ENCODE peak calls at places on chromosomes 6 and 20, in ten cellular contexts. K is AG04450, X is left ventricle myocardium inferior, V is heart left ventricle, I is H7, L is IMR-90, D is stomach, P is mammary epithelial cell, W is ovary, Q is GM23248. C is an unnamed sample. For H3K27me3, the result is how much of the 10 kb centered on the place peaks cover.

GRCh38 chr6:134600671-134601070 is 282.8 kb upstream of the SGK1 start:
- DNase-seq in K (no peak), X (no peak), V (no peak), I (no peak), L (no peak), D (no peak), P (no peak), W (no peak), Q (no peak), C (no peak)

GRCh38 chr20:40771308-40771610 is 82.2 kb upstream of the MAFB start:
- DNase-seq in K (no peak), X (no peak), V (no peak), I (no peak), L (no peak), D (no peak), P (no peak), W (no peak), Q (no peak), C (no peak)

GRCh38 chr6:2102316-2102883 is 143.0 kb downstream of the GMDS start:
- DNase-seq in K (no peak), X (no peak), V (no peak), I (no peak), L (peak), D (no peak), P (peak), W (no peak), Q (no peak), C (no peak)

GRCh38 chr6:77461796-77462195 is 1.5 kb downstream of the HTR1B start:
- DNase-seq in K (no peak), X (no peak), V (no peak), I (no peak), L (no peak), D (no peak), P (no peak), W (no peak), Q (no peak), C (no peak)

GRCh38 chr6:167711784-167712183 is 114.9 kb upstream of the AFDN start:
- DNase-seq in K (no peak), X (no peak), V (no peak), I (no peak), L (no peak), D (no peak), P (no peak), W (no peak), Q (no peak), C (no peak)

GRCh38 chr6:6916598-6916997 is 191.2 kb upstream of the RREB1 start:
- DNase-seq in K (no peak), X (no peak), V (no peak), I (no peak), L (no peak), D (no peak), P (no peak), W (no peak), Q (peak), C (peak)

GRCh38 chr20:1994627-1995026 is 769 bp upstream of the PDYN start:
- DNase-seq in K (no peak), X (no peak), V (no peak), I (no peak), L (no peak), D (no peak), P (no peak), W (no peak), Q (peak), C (no peak)

GRCh38 chr6:161094904-161095440 is 103.4 kb downstream of the MAP3K4 start:
- DNase-seq in K (no peak), X (no peak), V (no peak), I (no peak), L (no peak), D (no peak), P (peak), W (no peak), Q (peak), C (no peak)

GRCh38 chr20:37457928-37458327 is 63.1 kb upstream of the NNAT start:
- DNase-seq in K (no peak), X (no peak), V (no peak), I (no peak), L (no peak), D (no peak), P (no peak), W (no peak), Q (no peak), C (no peak)

GRCh38 chr20:43460830-43461200 is 3.1 kb downstream of the SRSF6 start:
- DNase-seq in K (no peak), X (no peak), V (no peak), I (no peak), L (no peak), D (no peak), P (no peak), W (no peak), Q (no peak), C (no peak)

GRCh38 chr20:43460172-43460829 is 2.6 kb downstream of the SRSF6 start:
- DNase-seq in K (no peak), X (no peak), V (no peak), I (no peak), L (no peak), D (no peak), P (no peak), W (no peak), Q (no peak), C (no peak)

GRCh38 chr20:43458422-43458924 is 777 bp downstream of the SRSF6 start:
- DNase-seq in K (no peak), X (no peak), V (no peak), I (no peak), L (peak), D (no peak), P (peak), W (no peak), Q (no peak), C (no peak)

GRCh38 chr20:43457640-43458421 is at the start of gene SRSF6:
- DNase-seq in K (peak), X (peak), V (peak), I (peak), L (peak), D (peak), P (peak), W (peak), Q (peak), C (peak)

GRCh38 chr20:43459022-43459942 is 1.6 kb downstream of the SRSF6 start:
- DNase-seq in K (no peak), X (no peak), V (no peak), I (no peak), L (peak), D (no peak), P (peak), W (no peak), Q (peak), C (no peak)
- H3K4me3 ChIP-seq in K (peak), X (peak), V (peak), I (peak), L (peak), D (peak), P (peak), W (peak), Q (peak), C (peak)

DNA sequence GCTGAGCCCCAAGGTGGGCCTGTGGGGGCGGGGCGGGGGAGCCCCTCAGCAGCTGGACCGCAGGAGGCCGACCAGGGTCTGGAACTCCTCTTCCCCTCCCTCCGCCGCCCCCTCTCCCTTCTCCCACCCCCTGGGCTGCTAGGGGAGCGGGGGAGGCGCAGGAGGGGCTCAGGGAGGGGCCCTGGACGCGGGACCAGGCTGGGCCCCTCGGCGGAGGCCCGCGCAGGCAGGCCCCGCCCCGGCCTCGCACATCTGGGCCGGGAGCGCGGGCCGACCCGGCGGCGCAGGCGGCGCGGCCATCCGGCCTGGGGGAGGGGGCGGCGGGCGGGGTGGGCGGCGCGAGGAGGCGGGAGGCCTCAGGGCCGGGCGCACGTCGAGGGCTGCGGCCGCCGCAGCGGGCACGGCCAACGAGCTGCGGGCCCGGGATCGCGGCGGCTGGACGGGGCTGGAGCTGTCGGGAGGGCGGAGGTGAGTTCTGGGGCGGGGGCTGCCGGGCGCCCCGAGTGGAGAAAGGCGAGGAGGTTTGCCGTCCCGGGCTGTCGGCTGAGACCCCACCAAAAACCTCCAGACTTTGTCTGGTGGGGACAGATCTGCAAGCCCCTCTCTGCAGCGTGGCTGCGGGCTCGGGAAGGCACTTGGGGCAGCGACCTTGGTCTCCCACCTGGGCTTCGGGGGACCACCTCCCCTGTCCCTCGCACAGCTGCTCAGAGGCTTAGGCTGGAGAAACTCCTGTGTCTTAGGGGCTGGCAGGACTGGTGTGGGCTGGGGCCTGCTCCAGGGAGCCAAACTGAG is at the start of gene HSPA12B:
- DNase-seq in K (no peak), X (no peak), V (no peak), I (peak), L (no peak), D (no peak), P (no peak), W (no peak), Q (peak), C (no peak)
- H3K27me3 ChIP-seq in K (half or more), X (under half), V (under half), I (under half), L (half or more), D (under half), P (under half), W (under half), Q (under half), C (under half)

DNA sequence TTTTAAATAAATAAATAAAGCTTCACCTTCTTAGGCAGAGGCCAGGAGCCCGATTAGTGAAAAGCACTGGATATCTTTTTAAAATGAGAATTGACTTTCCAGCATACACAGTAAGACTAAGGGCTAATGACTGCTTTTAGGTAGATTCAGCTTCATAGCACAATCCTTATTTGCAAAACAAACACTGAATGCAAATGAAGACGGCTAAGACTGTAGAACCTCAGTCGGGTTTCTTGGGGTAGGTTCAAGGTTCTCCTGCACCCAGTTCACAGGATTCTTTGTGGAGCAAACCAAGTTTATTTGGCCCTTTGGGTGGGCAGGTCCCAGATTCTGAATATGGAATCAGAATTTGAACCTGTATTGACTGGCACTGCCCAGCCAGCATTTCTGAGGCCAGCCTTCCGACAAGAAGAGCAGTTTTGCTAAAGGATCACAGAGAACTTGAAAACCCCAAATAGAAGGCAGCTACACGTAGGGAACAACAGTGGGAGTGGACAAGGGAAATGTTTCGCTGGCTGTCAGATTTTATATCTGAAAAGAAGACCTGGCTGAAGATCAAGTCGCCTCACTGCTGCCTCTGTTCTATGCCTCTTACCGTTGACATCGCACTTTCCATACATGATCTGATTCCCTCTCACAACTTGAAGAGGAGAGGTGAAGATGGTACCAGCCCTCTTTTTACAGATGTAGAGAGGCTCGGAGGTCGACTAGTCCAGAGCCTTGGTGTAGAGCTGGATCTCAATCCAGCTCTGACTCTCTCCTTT is 8.2 kb downstream of the TRERF1 start:
- DNase-seq in K (no peak), X (no peak), V (no peak), I (no peak), L (no peak), D (no peak), P (no peak), W (no peak), Q (peak), C (no peak)
- H3K4me3 ChIP-seq in K (peak), X (peak), V (no peak), I (no peak), L (no peak), D (no peak), P (no peak), W (no peak), Q (peak), C (no peak)

GRCh38 chr6:85453052-85453451 is 3.2 kb downstream of the NT5E start:
- DNase-seq in K (no peak), X (no peak), V (no peak), I (no peak), L (no peak), D (no peak), P (no peak), W (no peak), Q (no peak), C (no peak)
- H3K27me3 ChIP-seq in K (under half), X (half or more), V (under half), I (under half), L (under half), D (under half), P (under half), W (under half), Q (under half), C (under half)

GRCh38 chr6:27601668-27602254 is 128.9 kb upstream of the ZNF184 start:
- DNase-seq in K (no peak), X (no peak), V (no peak), I (peak), L (no peak), D (no peak), P (no peak), W (no peak), Q (no peak), C (no peak)
- H3K4me3 ChIP-seq in K (no peak), X (no peak), V (no peak), I (peak), L (peak), D (no peak), P (no peak), W (no peak), Q (peak), C (no peak)

GRCh38 chr6:27234576-27234975 is 12.9 kb upstream of the PRSS16 start:
- DNase-seq in K (no peak), X (no peak), V (no peak), I (no peak), L (no peak), D (no peak), P (no peak), W (no peak), Q (no peak), C (no peak)
- H3K27me3 ChIP-seq in K (under half), X (half or more), V (half or more), I (under half), L (under half), D (under half), P (under half), W (under half), Q (under half), C (half or more)

GRCh38 chr6:131060311-131060710 is 2.7 kb downstream of the EPB41L2 start:
- DNase-seq in K (no peak), X (no peak), V (no peak), I (no peak), L (peak), D (no peak), P (no peak), W (no peak), Q (peak), C (no peak)

GRCh38 chr6:131061771-131062160 is 1.3 kb downstream of the EPB41L2 start:
- DNase-seq in K (no peak), X (no peak), V (no peak), I (no peak), L (no peak), D (no peak), P (no peak), W (no peak), Q (peak), C (no peak)

GRCh38 chr6:131059486-131059885 is 3.6 kb downstream of the EPB41L2 start:
- DNase-seq in K (no peak), X (no peak), V (no peak), I (no peak), L (peak), D (no peak), P (no peak), W (no peak), Q (peak), C (no peak)

GRCh38 chr6:131062245-131063027 is 609 bp downstream of the EPB41L2 start:
- DNase-seq in K (no peak), X (no peak), V (peak), I (peak), L (no peak), D (peak), P (no peak), W (peak), Q (peak), C (peak)

DNA sequence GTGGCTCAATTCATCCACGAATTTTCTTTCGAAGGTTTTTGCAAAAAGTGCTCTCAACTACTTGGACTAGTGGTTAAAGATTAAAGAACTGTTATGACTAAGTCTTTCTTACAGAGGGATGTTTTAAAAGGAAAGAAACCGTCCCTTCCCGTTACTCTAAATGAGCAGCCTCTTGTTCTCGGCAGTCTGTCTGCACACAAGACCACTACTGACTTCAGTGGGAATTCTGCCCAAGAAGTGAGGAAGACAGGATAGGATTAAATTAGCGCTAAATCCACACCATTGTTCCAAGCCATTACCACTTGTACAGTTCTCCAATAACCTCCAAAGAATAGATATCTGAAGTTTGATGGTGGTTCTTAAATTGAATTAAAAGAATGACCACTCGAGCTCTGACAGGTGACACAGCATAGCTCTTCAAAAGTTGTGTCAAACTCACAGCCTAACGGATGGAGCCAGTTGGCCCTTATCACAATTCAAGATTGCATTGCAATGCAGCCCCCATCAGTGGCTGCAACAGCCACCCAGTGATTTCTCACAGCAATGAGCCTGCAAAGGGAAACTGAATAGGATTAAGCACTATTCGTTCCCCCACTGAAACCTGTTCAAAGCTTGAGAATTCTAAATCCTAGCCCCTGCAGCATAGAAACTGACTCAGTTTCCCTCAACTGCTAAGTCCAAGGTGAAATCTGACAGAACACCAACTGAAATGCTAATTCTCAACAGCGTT is 1.8 kb downstream of the EPB41L2 start:
- DNase-seq in K (no peak), X (no peak), V (no peak), I (peak), L (peak), D (no peak), P (no peak), W (no peak), Q (peak), C (no peak)
- H3K4me3 ChIP-seq in K (peak), X (peak), V (peak), I (peak), L (peak), D (peak), P (peak), W (peak), Q (peak), C (peak)

GRCh38 chr6:10413850-10414765 is 766 bp downstream of the TFAP2A start:
- DNase-seq in K (no peak), X (no peak), V (no peak), I (peak), L (no peak), D (no peak), P (peak), W (no peak), Q (peak), C (no peak)
- H3K27me3 ChIP-seq in K (half or more), X (half or more), V (half or more), I (half or more), L (half or more), D (half or more), P (under half), W (under half), Q (under half), C (half or more)

C was measured in psoas muscle.